ENCODE peak calls at places on chromosomes 7 and 10, in nine cellular contexts. One of them, this sample, is unnamed.

GRCh38 chr7:151437866-151438516 is 1.9 kb downstream of the CRYGN start:
- DNase-seq in OCI-LY7: no peak
- DNase-seq in neural crest cell: no peak
- DNase-seq in HT1080: no peak
- DNase-seq in NCI-H1436 treated with DMSO at 0.1 percent for 48 hours: no peak
- DNase-seq in activated T-cell treated with anti-CD3 and anti-CD28 coated beads for 1 hour: no peak
- DNase-seq in OCI-M1: no peak
- DNase-seq in T-cell: no peak
- DNase-seq in stimulated activated CD8-positive, alpha-beta memory T cell treated with anti-CD3 and anti-CD28 coated beads, Interleukin-7, amount 100 ng/mL, for 1 hour: no peak
- DNase-seq in this sample: no peak

GRCh38 chr10:21243748-21244257 is 281.7 kb downstream of the SKIDA1 start:
- DNase-seq in OCI-M1: no peak
- DNase-seq in neural crest cell: no peak
- DNase-seq in OCI-LY7: no peak
- DNase-seq in T-cell: no peak
- DNase-seq in NCI-H1436 treated with DMSO at 0.1 percent for 48 hours: no peak
- DNase-seq in stimulated activated CD8-positive, alpha-beta memory T cell treated with anti-CD3 and anti-CD28 coated beads, Interleukin-7, amount 100 ng/mL, for 1 hour: no peak
- DNase-seq in HT1080: no peak
- DNase-seq in activated T-cell treated with anti-CD3 and anti-CD28 coated beads for 1 hour: no peak
- DNase-seq in this sample: no peak

GRCh38 chr10:121696854-121697253 is 98.6 kb upstream of the FGFR2 start:
- DNase-seq in HT1080: peak
- DNase-seq in OCI-LY7: peak
- DNase-seq in OCI-M1: peak
- DNase-seq in activated T-cell treated with anti-CD3 and anti-CD28 coated beads for 1 hour: no peak
- DNase-seq in T-cell: no peak
- DNase-seq in stimulated activated CD8-positive, alpha-beta memory T cell treated with anti-CD3 and anti-CD28 coated beads, Interleukin-7, amount 100 ng/mL, for 1 hour: no peak
- DNase-seq in NCI-H1436 treated with DMSO at 0.1 percent for 48 hours: no peak
- DNase-seq in neural crest cell: peak
- DNase-seq in this sample: peak

GRCh38 chr7:33904680-33905388 is 505 bp upstream of the BMPER start:
- DNase-seq in neural crest cell: peak
- DNase-seq in NCI-H1436 treated with DMSO at 0.1 percent for 48 hours: no peak
- DNase-seq in OCI-LY7: no peak
- DNase-seq in OCI-M1: no peak
- DNase-seq in activated T-cell treated with anti-CD3 and anti-CD28 coated beads for 1 hour: no peak
- DNase-seq in stimulated activated CD8-positive, alpha-beta memory T cell treated with anti-CD3 and anti-CD28 coated beads, Interleukin-7, amount 100 ng/mL, for 1 hour: no peak
- DNase-seq in T-cell: no peak
- DNase-seq in HT1080: peak
- DNase-seq in this sample: no peak

GRCh38 chr10:44396671-44397191 is 11.8 kb upstream of the CXCL12 start:
- DNase-seq in OCI-M1: no peak
- DNase-seq in stimulated activated CD8-positive, alpha-beta memory T cell treated with anti-CD3 and anti-CD28 coated beads, Interleukin-7, amount 100 ng/mL, for 1 hour: no peak
- DNase-seq in T-cell: no peak
- DNase-seq in activated T-cell treated with anti-CD3 and anti-CD28 coated beads for 1 hour: no peak
- DNase-seq in HT1080: no peak
- DNase-seq in neural crest cell: no peak
- DNase-seq in OCI-LY7: no peak
- DNase-seq in NCI-H1436 treated with DMSO at 0.1 percent for 48 hours: no peak
- DNase-seq in this sample: peak

GRCh38 chr10:129877773-129878371 is 86.2 kb downstream of the EBF3 start:
- DNase-seq in T-cell: peak
- DNase-seq in OCI-LY7: peak
- DNase-seq in activated T-cell treated with anti-CD3 and anti-CD28 coated beads for 1 hour: peak
- DNase-seq in HT1080: peak
- DNase-seq in neural crest cell: peak
- DNase-seq in NCI-H1436 treated with DMSO at 0.1 percent for 48 hours: no peak
- DNase-seq in OCI-M1: peak
- DNase-seq in stimulated activated CD8-positive, alpha-beta memory T cell treated with anti-CD3 and anti-CD28 coated beads, Interleukin-7, amount 100 ng/mL, for 1 hour: no peak
- DNase-seq in this sample: peak

GRCh38 chr7:45160374-45160773 is 2.8 kb downstream of the RAMP3 start:
- DNase-seq in HT1080: no peak
- DNase-seq in T-cell: no peak
- DNase-seq in OCI-LY7: no peak
- DNase-seq in activated T-cell treated with anti-CD3 and anti-CD28 coated beads for 1 hour: no peak
- DNase-seq in NCI-H1436 treated with DMSO at 0.1 percent for 48 hours: no peak
- DNase-seq in neural crest cell: no peak
- DNase-seq in OCI-M1: no peak
- DNase-seq in stimulated activated CD8-positive, alpha-beta memory T cell treated with anti-CD3 and anti-CD28 coated beads, Interleukin-7, amount 100 ng/mL, for 1 hour: no peak
- DNase-seq in this sample: no peak

GRCh38 chr10:89391882-89392756 is at the start of gene IFIT1:
- DNase-seq in OCI-M1: peak
- DNase-seq in activated T-cell treated with anti-CD3 and anti-CD28 coated beads for 1 hour: peak
- DNase-seq in OCI-LY7: no peak
- DNase-seq in HT1080: peak
- DNase-seq in T-cell: peak
- DNase-seq in NCI-H1436 treated with DMSO at 0.1 percent for 48 hours: peak
- DNase-seq in neural crest cell: no peak
- DNase-seq in stimulated activated CD8-positive, alpha-beta memory T cell treated with anti-CD3 and anti-CD28 coated beads, Interleukin-7, amount 100 ng/mL, for 1 hour: no peak
- DNase-seq in this sample: no peak

GRCh38 chr7:158174947-158175346 is 412.7 kb downstream of the PTPRN2 start:
- DNase-seq in OCI-LY7: no peak
- DNase-seq in activated T-cell treated with anti-CD3 and anti-CD28 coated beads for 1 hour: no peak
- DNase-seq in NCI-H1436 treated with DMSO at 0.1 percent for 48 hours: no peak
- DNase-seq in HT1080: no peak
- DNase-seq in OCI-M1: no peak
- DNase-seq in T-cell: no peak
- DNase-seq in neural crest cell: no peak
- DNase-seq in stimulated activated CD8-positive, alpha-beta memory T cell treated with anti-CD3 and anti-CD28 coated beads, Interleukin-7, amount 100 ng/mL, for 1 hour: no peak
- DNase-seq in this sample: no peak

GRCh38 chr10:133100706-133101463 is 13.2 kb downstream of the ADGRA1 start:
- DNase-seq in neural crest cell: peak
- DNase-seq in HT1080: peak
- DNase-seq in stimulated activated CD8-positive, alpha-beta memory T cell treated with anti-CD3 and anti-CD28 coated beads, Interleukin-7, amount 100 ng/mL, for 1 hour: no peak
- DNase-seq in activated T-cell treated with anti-CD3 and anti-CD28 coated beads for 1 hour: no peak
- DNase-seq in OCI-M1: peak
- DNase-seq in OCI-LY7: no peak
- DNase-seq in T-cell: no peak
- DNase-seq in NCI-H1436 treated with DMSO at 0.1 percent for 48 hours: no peak
- DNase-seq in this sample: peak

GRCh38 chr7:100835903-100836811 is 8.8 kb upstream of the EPHB4 start:
- DNase-seq in HT1080: no peak
- DNase-seq in neural crest cell: no peak
- DNase-seq in NCI-H1436 treated with DMSO at 0.1 percent for 48 hours: peak
- DNase-seq in activated T-cell treated with anti-CD3 and anti-CD28 coated beads for 1 hour: no peak
- DNase-seq in OCI-M1: no peak
- DNase-seq in T-cell: no peak
- DNase-seq in stimulated activated CD8-positive, alpha-beta memory T cell treated with anti-CD3 and anti-CD28 coated beads, Interleukin-7, amount 100 ng/mL, for 1 hour: no peak
- DNase-seq in OCI-LY7: no peak
- DNase-seq in this sample: no peak

GRCh38 chr7:101436857-101437576 is 74.3 kb downstream of the COL26A1 start:
- DNase-seq in neural crest cell: peak
- DNase-seq in activated T-cell treated with anti-CD3 and anti-CD28 coated beads for 1 hour: no peak
- DNase-seq in OCI-LY7: no peak
- DNase-seq in OCI-M1: no peak
- DNase-seq in T-cell: no peak
- DNase-seq in HT1080: no peak
- DNase-seq in NCI-H1436 treated with DMSO at 0.1 percent for 48 hours: no peak
- DNase-seq in stimulated activated CD8-positive, alpha-beta memory T cell treated with anti-CD3 and anti-CD28 coated beads, Interleukin-7, amount 100 ng/mL, for 1 hour: no peak
- DNase-seq in this sample: no peak

GRCh38 chr7:105594034-105594433 is 12.7 kb upstream of the EFCAB10 start:
- DNase-seq in HT1080: no peak
- DNase-seq in OCI-M1: no peak
- DNase-seq in OCI-LY7: no peak
- DNase-seq in stimulated activated CD8-positive, alpha-beta memory T cell treated with anti-CD3 and anti-CD28 coated beads, Interleukin-7, amount 100 ng/mL, for 1 hour: no peak
- DNase-seq in neural crest cell: no peak
- DNase-seq in T-cell: no peak
- DNase-seq in activated T-cell treated with anti-CD3 and anti-CD28 coated beads for 1 hour: no peak
- DNase-seq in NCI-H1436 treated with DMSO at 0.1 percent for 48 hours: no peak
- DNase-seq in this sample: no peak

GRCh38 chr10:49161411-49161997 is 26.7 kb downstream of the TMEM273 start:
- DNase-seq in NCI-H1436 treated with DMSO at 0.1 percent for 48 hours: no peak
- DNase-seq in stimulated activated CD8-positive, alpha-beta memory T cell treated with anti-CD3 and anti-CD28 coated beads, Interleukin-7, amount 100 ng/mL, for 1 hour: no peak
- DNase-seq in neural crest cell: no peak
- DNase-seq in activated T-cell treated with anti-CD3 and anti-CD28 coated beads for 1 hour: no peak
- DNase-seq in T-cell: no peak
- DNase-seq in OCI-LY7: peak
- DNase-seq in OCI-M1: peak
- DNase-seq in HT1080: peak
- DNase-seq in this sample: peak

GRCh38 chr7:157806711-157807110 is 469.9 kb downstream of the DNAJB6 start:
- DNase-seq in T-cell: no peak
- DNase-seq in OCI-M1: no peak
- DNase-seq in neural crest cell: no peak
- DNase-seq in stimulated activated CD8-positive, alpha-beta memory T cell treated with anti-CD3 and anti-CD28 coated beads, Interleukin-7, amount 100 ng/mL, for 1 hour: no peak
- DNase-seq in OCI-LY7: no peak
- DNase-seq in activated T-cell treated with anti-CD3 and anti-CD28 coated beads for 1 hour: no peak
- DNase-seq in NCI-H1436 treated with DMSO at 0.1 percent for 48 hours: no peak
- DNase-seq in HT1080: no peak
- DNase-seq in this sample: no peak

GRCh38 chr10:24209946-24210491 is 1.1 kb downstream of the KIAA1217 start:
- DNase-seq in stimulated activated CD8-positive, alpha-beta memory T cell treated with anti-CD3 and anti-CD28 coated beads, Interleukin-7, amount 100 ng/mL, for 1 hour: no peak
- DNase-seq in NCI-H1436 treated with DMSO at 0.1 percent for 48 hours: no peak
- DNase-seq in activated T-cell treated with anti-CD3 and anti-CD28 coated beads for 1 hour: no peak
- DNase-seq in OCI-M1: no peak
- DNase-seq in HT1080: peak
- DNase-seq in OCI-LY7: no peak
- DNase-seq in neural crest cell: no peak
- DNase-seq in T-cell: no peak
- DNase-seq in this sample: peak

GRCh38 chr10:132664883-132665282 is 121.1 kb downstream of the NKX6-2 start:
- DNase-seq in OCI-LY7: no peak
- DNase-seq in HT1080: no peak
- DNase-seq in NCI-H1436 treated with DMSO at 0.1 percent for 48 hours: no peak
- DNase-seq in activated T-cell treated with anti-CD3 and anti-CD28 coated beads for 1 hour: no peak
- DNase-seq in OCI-M1: no peak
- DNase-seq in T-cell: no peak
- DNase-seq in stimulated activated CD8-positive, alpha-beta memory T cell treated with anti-CD3 and anti-CD28 coated beads, Interleukin-7, amount 100 ng/mL, for 1 hour: no peak
- DNase-seq in neural crest cell: no peak
- DNase-seq in this sample: no peak

GRCh38 chr7:73387908-73388414 is 45.6 kb upstream of the FZD9 start:
- DNase-seq in OCI-LY7: no peak
- DNase-seq in activated T-cell treated with anti-CD3 and anti-CD28 coated beads for 1 hour: no peak
- DNase-seq in NCI-H1436 treated with DMSO at 0.1 percent for 48 hours: no peak
- DNase-seq in HT1080: no peak
- DNase-seq in neural crest cell: no peak
- DNase-seq in T-cell: no peak
- DNase-seq in OCI-M1: no peak
- DNase-seq in stimulated activated CD8-positive, alpha-beta memory T cell treated with anti-CD3 and anti-CD28 coated beads, Interleukin-7, amount 100 ng/mL, for 1 hour: no peak
- DNase-seq in this sample: no peak

GRCh38 chr10:124324856-124325657 is 93.7 kb downstream of the OAT start:
- DNase-seq in NCI-H1436 treated with DMSO at 0.1 percent for 48 hours: no peak
- DNase-seq in HT1080: no peak
- DNase-seq in neural crest cell: no peak
- DNase-seq in OCI-LY7: no peak
- DNase-seq in activated T-cell treated with anti-CD3 and anti-CD28 coated beads for 1 hour: no peak
- DNase-seq in stimulated activated CD8-positive, alpha-beta memory T cell treated with anti-CD3 and anti-CD28 coated beads, Interleukin-7, amount 100 ng/mL, for 1 hour: no peak
- DNase-seq in OCI-M1: no peak
- DNase-seq in T-cell: no peak
- DNase-seq in this sample: no peak

GRCh38 chr7:131111-132094 is 61.0 kb upstream of the FAM20C start:
- DNase-seq in T-cell: no peak
- DNase-seq in OCI-M1: no peak
- DNase-seq in NCI-H1436 treated with DMSO at 0.1 percent for 48 hours: no peak
- DNase-seq in activated T-cell treated with anti-CD3 and anti-CD28 coated beads for 1 hour: no peak
- DNase-seq in OCI-LY7: no peak
- DNase-seq in HT1080: no peak
- DNase-seq in stimulated activated CD8-positive, alpha-beta memory T cell treated with anti-CD3 and anti-CD28 coated beads, Interleukin-7, amount 100 ng/mL, for 1 hour: no peak
- DNase-seq in neural crest cell: no peak
- DNase-seq in this sample: no peak

GRCh38 chr10:58734116-58734515 is 221.4 kb downstream of the BICC1 start:
- DNase-seq in T-cell: no peak
- DNase-seq in OCI-M1: peak
- DNase-seq in NCI-H1436 treated with DMSO at 0.1 percent for 48 hours: no peak
- DNase-seq in stimulated activated CD8-positive, alpha-beta memory T cell treated with anti-CD3 and anti-CD28 coated beads, Interleukin-7, amount 100 ng/mL, for 1 hour: no peak
- DNase-seq in activated T-cell treated with anti-CD3 and anti-CD28 coated beads for 1 hour: no peak
- DNase-seq in neural crest cell: no peak
- DNase-seq in HT1080: no peak
- DNase-seq in OCI-LY7: no peak
- DNase-seq in this sample: peak

GRCh38 chr7:147406521-147407115 is 1183.9 kb upstream of the C7orf33 start:
- DNase-seq in OCI-LY7: no peak
- DNase-seq in T-cell: no peak
- DNase-seq in HT1080: no peak
- DNase-seq in stimulated activated CD8-positive, alpha-beta memory T cell treated with anti-CD3 and anti-CD28 coated beads, Interleukin-7, amount 100 ng/mL, for 1 hour: no peak
- DNase-seq in neural crest cell: no peak
- DNase-seq in activated T-cell treated with anti-CD3 and anti-CD28 coated beads for 1 hour: no peak
- DNase-seq in OCI-M1: no peak
- DNase-seq in NCI-H1436 treated with DMSO at 0.1 percent for 48 hours: no peak
- DNase-seq in this sample: no peak

GRCh38 chr10:103747193-103747865 is 108.0 kb downstream of the SH3PXD2A start:
- DNase-seq in HT1080: no peak
- DNase-seq in stimulated activated CD8-positive, alpha-beta memory T cell treated with anti-CD3 and anti-CD28 coated beads, Interleukin-7, amount 100 ng/mL, for 1 hour: no peak
- DNase-seq in OCI-M1: no peak
- DNase-seq in NCI-H1436 treated with DMSO at 0.1 percent for 48 hours: no peak
- DNase-seq in T-cell: no peak
- DNase-seq in activated T-cell treated with anti-CD3 and anti-CD28 coated beads for 1 hour: no peak
- DNase-seq in neural crest cell: no peak
- DNase-seq in OCI-LY7: no peak
- DNase-seq in this sample: no peak

GRCh38 chr7:12722720-12723241 is 35.3 kb downstream of the ARL4A start:
- DNase-seq in NCI-H1436 treated with DMSO at 0.1 percent for 48 hours: no peak
- DNase-seq in OCI-M1: peak
- DNase-seq in stimulated activated CD8-positive, alpha-beta memory T cell treated with anti-CD3 and anti-CD28 coated beads, Interleukin-7, amount 100 ng/mL, for 1 hour: no peak
- DNase-seq in OCI-LY7: no peak
- DNase-seq in activated T-cell treated with anti-CD3 and anti-CD28 coated beads for 1 hour: no peak
- DNase-seq in neural crest cell: no peak
- DNase-seq in HT1080: no peak
- DNase-seq in T-cell: no peak
- DNase-seq in this sample: no peak

GRCh38 chr10:38118072-38118807 is 24.1 kb downstream of the ZNF37A start:
- DNase-seq in OCI-M1: peak
- DNase-seq in OCI-LY7: no peak
- DNase-seq in NCI-H1436 treated with DMSO at 0.1 percent for 48 hours: no peak
- DNase-seq in T-cell: no peak
- DNase-seq in activated T-cell treated with anti-CD3 and anti-CD28 coated beads for 1 hour: no peak
- DNase-seq in stimulated activated CD8-positive, alpha-beta memory T cell treated with anti-CD3 and anti-CD28 coated beads, Interleukin-7, amount 100 ng/mL, for 1 hour: no peak
- DNase-seq in HT1080: peak
- DNase-seq in neural crest cell: no peak
- DNase-seq in this sample: peak

GRCh38 chr10:34649385-34649784 is 165.7 kb downstream of the PARD3 start:
- DNase-seq in HT1080: no peak
- DNase-seq in OCI-LY7: no peak
- DNase-seq in activated T-cell treated with anti-CD3 and anti-CD28 coated beads for 1 hour: no peak
- DNase-seq in T-cell: no peak
- DNase-seq in NCI-H1436 treated with DMSO at 0.1 percent for 48 hours: no peak
- DNase-seq in neural crest cell: no peak
- DNase-seq in OCI-M1: no peak
- DNase-seq in stimulated activated CD8-positive, alpha-beta memory T cell treated with anti-CD3 and anti-CD28 coated beads, Interleukin-7, amount 100 ng/mL, for 1 hour: no peak
- DNase-seq in this sample: no peak

GRCh38 chr10:30056281-30056680 is 3.1 kb downstream of the JCAD start:
- DNase-seq in OCI-LY7: no peak
- DNase-seq in HT1080: no peak
- DNase-seq in neural crest cell: no peak
- DNase-seq in T-cell: no peak
- DNase-seq in activated T-cell treated with anti-CD3 and anti-CD28 coated beads for 1 hour: no peak
- DNase-seq in NCI-H1436 treated with DMSO at 0.1 percent for 48 hours: no peak
- DNase-seq in stimulated activated CD8-positive, alpha-beta memory T cell treated with anti-CD3 and anti-CD28 coated beads, Interleukin-7, amount 100 ng/mL, for 1 hour: no peak
- DNase-seq in OCI-M1: no peak
- DNase-seq in this sample: no peak

GRCh38 chr7:150927954-150928340 is 50.2 kb downstream of the KCNH2 start:
- DNase-seq in T-cell: no peak
- DNase-seq in activated T-cell treated with anti-CD3 and anti-CD28 coated beads for 1 hour: no peak
- DNase-seq in neural crest cell: no peak
- DNase-seq in stimulated activated CD8-positive, alpha-beta memory T cell treated with anti-CD3 and anti-CD28 coated beads, Interleukin-7, amount 100 ng/mL, for 1 hour: no peak
- DNase-seq in OCI-LY7: no peak
- DNase-seq in HT1080: no peak
- DNase-seq in NCI-H1436 treated with DMSO at 0.1 percent for 48 hours: no peak
- DNase-seq in OCI-M1: peak
- DNase-seq in this sample: no peak

GRCh38 chr7:27116521-27116946 is 14.0 kb downstream of the HOXA4 start:
- DNase-seq in OCI-M1: no peak
- DNase-seq in T-cell: no peak
- DNase-seq in NCI-H1436 treated with DMSO at 0.1 percent for 48 hours: no peak
- DNase-seq in activated T-cell treated with anti-CD3 and anti-CD28 coated beads for 1 hour: no peak
- DNase-seq in neural crest cell: no peak
- DNase-seq in HT1080: no peak
- DNase-seq in stimulated activated CD8-positive, alpha-beta memory T cell treated with anti-CD3 and anti-CD28 coated beads, Interleukin-7, amount 100 ng/mL, for 1 hour: no peak
- DNase-seq in OCI-LY7: no peak
- DNase-seq in this sample: no peak

GRCh38 chr7:98229991-98230745 is 18.9 kb downstream of the BHLHA15 start:
- DNase-seq in OCI-M1: no peak
- DNase-seq in activated T-cell treated with anti-CD3 and anti-CD28 coated beads for 1 hour: no peak
- DNase-seq in stimulated activated CD8-positive, alpha-beta memory T cell treated with anti-CD3 and anti-CD28 coated beads, Interleukin-7, amount 100 ng/mL, for 1 hour: no peak
- DNase-seq in neural crest cell: no peak
- DNase-seq in HT1080: no peak
- DNase-seq in T-cell: no peak
- DNase-seq in NCI-H1436 treated with DMSO at 0.1 percent for 48 hours: no peak
- DNase-seq in OCI-LY7: peak
- DNase-seq in this sample: no peak

GRCh38 chr10:61316866-61317265 is 136.3 kb downstream of the TMEM26 start:
- DNase-seq in stimulated activated CD8-positive, alpha-beta memory T cell treated with anti-CD3 and anti-CD28 coated beads, Interleukin-7, amount 100 ng/mL, for 1 hour: no peak
- DNase-seq in neural crest cell: no peak
- DNase-seq in T-cell: no peak
- DNase-seq in OCI-LY7: no peak
- DNase-seq in NCI-H1436 treated with DMSO at 0.1 percent for 48 hours: no peak
- DNase-seq in activated T-cell treated with anti-CD3 and anti-CD28 coated beads for 1 hour: no peak
- DNase-seq in HT1080: no peak
- DNase-seq in OCI-M1: no peak
- DNase-seq in this sample: no peak

This sample was measured in Karpas-422.